ENCODE peak calls at places on chromosomes 13 and 19, in five cellular contexts. V is cardiac fibroblast, S is bronchial epithelial cell, Q is stomach, U is hepatocyte. L is an unnamed sample.

GRCh38 chr13:38766799-38767198 is 79.9 kb downstream of the FREM2 start:
- DNase-seq in V (no peak), Q (no peak), U (no peak), S (no peak), L (no peak)

GRCh38 chr19:3976495-3977241 is 5.8 kb upstream of the DAPK3 start:
- DNase-seq in V (no peak), U (no peak), S (no peak), Q (no peak), L (no peak)

GRCh38 chr13:99610702-99611289 is 109.5 kb downstream of the TM9SF2 start:
- DNase-seq in Q (no peak), V (no peak), S (no peak), U (no peak), L (no peak)

GRCh38 chr19:55549500-55550320 is 4.4 kb upstream of the SBK3 start:
- DNase-seq in U (peak; percentile 61), Q (peak; percentile 35), S (peak; percentile 88), V (peak; percentile 94), L (peak; percentile 91)

GRCh38 chr13:50484472-50485113 is 358.9 kb downstream of the DLEU7 start:
- DNase-seq in Q (no peak), U (peak; percentile 1), S (no peak), V (peak; percentile 25), L (no peak)

GRCh38 chr19:40009674-40010073 is 12.8 kb downstream of the ZNF546 start:
- DNase-seq in U (no peak), V (no peak), Q (no peak), S (no peak), L (no peak)

GRCh38 chr13:109565877-109566276 is 220.5 kb downstream of the IRS2 start:
- DNase-seq in S (no peak), U (no peak), V (no peak), Q (no peak), L (no peak)

GRCh38 chr19:13764821-13765394 is 586 bp downstream of the MRI1 start:
- DNase-seq in V (peak; percentile 17), U (peak; percentile 54), Q (peak; percentile 43), S (no peak), L (peak; percentile 35)

GRCh38 chr19:538641-539428 is 5.0 kb upstream of the GZMM start:
- DNase-seq in V (no peak), S (no peak), U (no peak), Q (no peak), L (no peak)

GRCh38 chr19:2802826-2803225 is 16.8 kb upstream of the ZNF554 start:
- DNase-seq in U (no peak), Q (no peak), V (no peak), S (no peak), L (no peak)

GRCh38 chr13:44487989-44488388 is 88.1 kb downstream of the TSC22D1 start:
- DNase-seq in S (no peak), Q (no peak), U (no peak), V (no peak), L (no peak)

GRCh38 chr13:64239372-64239771 is 2823.7 kb upstream of the PCDH20 start:
- DNase-seq in V (peak; percentile 79), Q (no peak), S (peak; percentile 2), U (no peak), L (peak; percentile 81)

GRCh38 chr19:39996218-39996810 is 546 bp upstream of the ZNF546 start:
- DNase-seq in S (peak; percentile 65), V (peak; percentile 66), U (peak; percentile 31), Q (no peak), L (peak; percentile 53)

GRCh38 chr19:10543420-10544241 is at the start of gene ATG4D:
- DNase-seq in S (peak; percentile 52), U (peak; percentile 93), V (peak; percentile 63), Q (peak; percentile 96), L (peak; percentile 66)

GRCh38 chr13:27600712-27601111 is 19.6 kb downstream of the LNX2 start:
- DNase-seq in U (no peak), S (no peak), V (no peak), Q (no peak), L (no peak)

GRCh38 chr19:44212865-44213346 is 574 bp downstream of the ZNF227 start:
- DNase-seq in S (peak; percentile 31), Q (no peak), U (peak; percentile 20), V (peak; percentile 46), L (peak; percentile 25)

GRCh38 chr19:55251296-55252081 is 7.3 kb downstream of the PPP6R1 start:
- DNase-seq in Q (peak; percentile 68), U (no peak), S (peak; percentile 41), V (peak; percentile 27), L (peak; percentile 14)

GRCh38 chr13:66021846-66022245 is 1208.3 kb downstream of the PCDH9 start:
- DNase-seq in S (no peak), V (no peak), Q (no peak), U (no peak), L (no peak)

GRCh38 chr19:9354651-9355050 is 8.2 kb upstream of the ZNF177 start:
- DNase-seq in V (no peak), S (no peak), Q (no peak), U (no peak), L (no peak)

GRCh38 chr13:90717451-90717936 is 630.0 kb upstream of the MIR17HG start:
- DNase-seq in U (peak; percentile 45), S (peak; percentile 78), Q (no peak), V (peak; percentile 80), L (peak; percentile 87)

GRCh38 chr13:39353988-39354387 is 249.0 kb downstream of the LHFPL6 start:
- DNase-seq in S (peak; percentile 79), U (no peak), V (peak; percentile 67), Q (no peak), L (peak; percentile 80)

GRCh38 chr13:29550589-29550988 is 44.9 kb downstream of the SLC7A1 start:
- DNase-seq in S (no peak), Q (no peak), U (no peak), V (peak; percentile 18), L (peak; percentile 51)

GRCh38 chr19:47781590-47782318 is 3.3 kb downstream of the SELENOW start:
- DNase-seq in Q (peak; percentile 35), S (peak; percentile 25), U (no peak), V (no peak), L (peak; percentile 38)

GRCh38 chr19:52410276-52410675 is 12.6 kb downstream of the ZNF528 start:
- DNase-seq in V (no peak), U (no peak), S (no peak), Q (no peak), L (no peak)

GRCh38 chr13:110812869-110813645 is 99.6 kb downstream of the ING1 start:
- DNase-seq in S (no peak), Q (no peak), U (no peak), V (no peak), L (no peak)

GRCh38 chr13:110812111-110812868 is 98.8 kb downstream of the ING1 start:
- DNase-seq in S (no peak), V (peak; percentile 9), U (no peak), Q (no peak), L (peak; percentile 31)

GRCh38 chr13:110815471-110816204 is 99.2 kb downstream of the ANKRD10 start:
- DNase-seq in U (no peak), V (no peak), S (peak; percentile 60), Q (no peak), L (peak; percentile 16)

GRCh38 chr13:110811751-110812110 is 98.2 kb downstream of the ING1 start:
- DNase-seq in S (no peak), Q (no peak), U (no peak), V (no peak), L (no peak)

DNA sequence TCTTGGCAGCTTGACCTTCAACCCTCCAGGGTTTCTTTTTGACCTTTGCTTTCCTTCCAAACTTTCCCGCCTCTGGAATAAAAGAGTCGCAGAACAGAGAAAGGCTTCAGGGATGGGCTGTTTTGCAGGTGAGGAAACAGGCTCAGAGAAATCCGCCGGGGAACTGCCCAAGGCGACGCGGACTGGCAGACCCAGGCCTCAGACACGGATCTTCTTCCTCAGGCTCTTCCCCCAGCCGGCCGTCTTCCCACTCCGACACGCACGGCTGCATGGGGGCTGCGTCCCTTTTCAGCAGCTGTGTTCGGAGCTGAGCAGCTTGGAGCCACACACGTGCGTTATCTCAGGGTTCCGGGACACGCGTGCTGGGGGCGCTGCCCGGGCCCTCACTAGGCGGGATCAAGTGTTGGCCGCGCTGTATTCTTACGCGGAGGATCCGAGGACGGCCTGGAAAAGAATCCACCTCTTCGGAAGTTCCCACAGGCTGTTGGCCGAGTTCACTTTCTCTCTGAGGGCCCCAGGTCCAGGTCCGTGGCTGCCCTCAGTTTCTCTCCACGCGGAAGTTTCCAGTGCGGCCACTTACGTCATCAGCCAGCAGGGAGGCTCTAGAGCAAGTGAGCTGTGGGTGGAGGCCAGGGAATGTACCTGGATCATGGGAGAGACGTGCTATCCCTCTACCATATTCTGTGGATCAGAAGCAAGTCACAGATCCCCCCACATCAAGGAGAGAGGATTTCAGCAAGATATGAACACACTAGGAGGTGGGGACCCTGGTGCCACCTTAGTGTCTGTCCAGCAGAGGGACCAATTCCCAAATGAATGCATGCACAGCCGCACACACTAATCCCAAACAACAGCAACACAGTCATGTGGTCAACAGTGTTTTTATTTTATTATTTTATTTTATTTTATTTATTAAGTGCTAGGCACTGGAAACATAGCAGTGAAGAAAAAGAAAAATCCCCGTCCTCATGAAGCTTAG is 100.4 kb downstream of the ING1 start:
- DNase-seq in Q (no peak), U (no peak), S (no peak), V (no peak), L (no peak)
- TF ChIP-seq CTCF in Q (no peak), U (no peak), S (no peak), V (no peak), L (peak; percentile 16)

DNA sequence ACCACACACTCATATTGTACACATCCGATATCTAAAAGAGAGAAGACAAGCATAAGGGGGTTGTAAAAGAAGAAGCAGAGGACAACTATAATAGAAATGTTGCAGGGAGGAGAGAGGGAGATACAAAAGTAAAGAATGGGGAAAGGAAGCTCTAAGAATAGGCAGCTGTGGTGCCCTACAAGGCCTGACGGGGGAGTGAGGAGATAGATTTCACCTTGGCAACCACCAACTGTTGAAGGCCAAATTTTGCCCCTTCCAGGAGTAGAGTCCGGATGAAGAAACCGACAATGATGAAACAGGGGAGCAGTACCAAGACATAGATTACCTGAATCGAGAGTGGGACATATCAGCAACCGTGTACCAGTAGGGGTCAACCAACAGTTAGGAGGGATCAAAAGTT is 15.9 kb downstream of the SLC6A16 start:
- DNase-seq in S (no peak), Q (no peak), V (no peak), U (no peak), L (no peak)
- TF ChIP-seq CTCF in S (no peak), Q (no peak), V (no peak), U (no peak), L (no peak)

GRCh38 chr13:22253107-22253506 is 582.2 kb downstream of the FGF9 start:
- DNase-seq in S (no peak), Q (no peak), V (no peak), U (no peak), L (no peak)

GRCh38 chr13:22252281-22252830 is 581.5 kb downstream of the FGF9 start:
- DNase-seq in V (no peak), Q (no peak), S (no peak), U (no peak), L (no peak)

DNA sequence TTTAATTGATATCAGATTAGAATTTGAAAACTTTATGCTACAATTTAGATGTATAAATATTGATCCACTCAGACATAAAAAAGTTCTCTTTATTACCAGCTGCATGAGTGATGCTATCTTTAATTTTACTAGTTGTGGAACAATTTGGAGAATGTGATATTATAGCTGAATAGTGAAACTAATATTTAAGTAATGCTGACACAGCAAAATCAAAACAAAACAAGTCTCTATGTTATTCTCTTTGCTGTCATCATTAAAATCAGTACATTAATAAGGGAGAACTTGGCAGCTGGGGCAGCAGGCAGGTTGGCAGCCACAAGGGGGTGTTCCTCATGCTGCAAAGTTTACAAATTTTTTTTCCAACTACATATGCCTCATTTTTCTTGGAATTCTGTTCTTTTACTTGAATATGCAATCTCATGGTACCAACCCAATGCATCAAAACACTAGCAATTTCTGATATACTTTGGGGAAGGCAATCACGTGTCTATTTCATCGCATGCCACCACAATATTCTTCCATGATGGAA is 585.3 kb downstream of the FGF9 start:
- DNase-seq in S (no peak), Q (no peak), U (no peak), V (no peak), L (no peak)
- TF ChIP-seq CTCF in S (no peak), Q (no peak), U (peak; percentile 14), V (no peak), L (no peak)

GRCh38 chr13:113519556-113519955 is 29.0 kb upstream of the DCUN1D2 start:
- DNase-seq in U (no peak), Q (no peak), V (no peak), S (no peak), L (no peak)
- TF ChIP-seq CTCF in U (no peak), Q (no peak), V (no peak), S (no peak), L (no peak)